ENCODE peak calls at places on chromosomes 2 and 18, in seven cellular contexts. B, N, Z, U, M, K and E are unnamed samples.

GRCh38 chr18:39425172-39425571 is 1859.6 kb upstream of the CELF4 start:
- DNase-seq in N (no peak), B (no peak), K (no peak), Z (no peak), U (no peak), M (no peak), E (no peak)

GRCh38 chr2:168152902-168153301 is 94.5 kb downstream of the STK39 start:
- DNase-seq in U (no peak), B (no peak), M (no peak), N (no peak), Z (no peak), K (no peak), E (no peak)

GRCh38 chr2:106156305-106157288 is 37.5 kb downstream of the UXS1 start:
- DNase-seq in Z (no peak), N (no peak), M (no peak), K (no peak), U (peak), B (no peak), E (no peak)

GRCh38 chr2:98480598-98480997 is 35.9 kb downstream of the INPP4A start:
- DNase-seq in U (no peak), M (no peak), Z (no peak), B (no peak), N (no peak), K (no peak), E (no peak)

GRCh38 chr2:107525420-107525819 is 301.3 kb upstream of the RGPD4 start:
- DNase-seq in K (no peak), U (peak), B (no peak), Z (no peak), N (peak), M (no peak), E (no peak)

GRCh38 chr2:181813963-181814565 is 77.5 kb upstream of the ITPRID2 start:
- DNase-seq in B (no peak), U (peak), N (peak), K (peak), M (no peak), Z (no peak), E (no peak)

GRCh38 chr2:120857422-120857821 is 121.8 kb downstream of the GLI2 start:
- DNase-seq in B (no peak), N (no peak), K (no peak), U (no peak), Z (no peak), M (no peak), E (no peak)

GRCh38 chr2:110674620-110675555 is 3.0 kb downstream of the BUB1 start:
- DNase-seq in N (peak), U (peak), Z (no peak), K (peak), B (peak), M (peak), E (peak)

GRCh38 chr2:26318950-26319349 is 27.0 kb upstream of the SELENOI start:
- DNase-seq in Z (no peak), U (no peak), N (no peak), M (no peak), B (no peak), K (no peak), E (no peak)

GRCh38 chr2:20447437-20448245 is 767 bp downstream of the RHOB start:
- DNase-seq in U (no peak), B (peak), M (no peak), N (peak), K (no peak), Z (no peak), E (no peak)

GRCh38 chr2:149994057-149994728 is 406.6 kb upstream of the MMADHC start:
- DNase-seq in K (peak), N (peak), M (peak), U (peak), B (no peak), Z (no peak), E (no peak)

GRCh38 chr2:46082531-46083485 is 214.4 kb upstream of the EPAS1 start:
- DNase-seq in M (no peak), N (peak), Z (no peak), U (peak), B (no peak), K (no peak), E (no peak)

GRCh38 chr2:182020319-182021055 is 34.8 kb downstream of the PPP1R1C start:
- DNase-seq in K (peak), M (no peak), B (no peak), Z (no peak), U (peak), N (peak), E (no peak)

GRCh38 chr2:165874445-165875039 is 79.0 kb downstream of the TTC21B start:
- DNase-seq in Z (no peak), M (peak), B (peak), U (peak), N (peak), K (peak), E (peak)

GRCh38 chr2:229779650-229780049 is 65.3 kb upstream of the DNER start:
- DNase-seq in B (no peak), Z (no peak), M (no peak), N (no peak), U (peak), K (no peak), E (no peak)

GRCh38 chr18:54149078-54149697 is 75.3 kb downstream of the MBD2 start:
- DNase-seq in M (peak), U (peak), B (no peak), Z (no peak), K (peak), N (peak), E (no peak)

GRCh38 chr18:36572135-36572856 is 256.5 kb downstream of the TPGS2 start:
- DNase-seq in B (no peak), U (peak), M (peak), N (no peak), K (peak), Z (peak), E (peak)

GRCh38 chr2:109166811-109167210 is 37.8 kb downstream of the SH3RF3 start:
- DNase-seq in M (no peak), Z (no peak), B (no peak), N (no peak), U (peak), K (peak), E (no peak)

GRCh38 chr18:7740815-7741214 is 173.7 kb downstream of the PTPRM start:
- DNase-seq in U (peak), K (no peak), N (no peak), M (no peak), B (no peak), Z (no peak), E (no peak)

GRCh38 chr2:32058130-32058529 is 5.2 kb upstream of the SPAST start:
- DNase-seq in K (no peak), M (no peak), Z (no peak), U (peak), N (peak), B (no peak), E (no peak)

GRCh38 chr18:54119524-54120019 is 104.9 kb downstream of the MBD2 start:
- DNase-seq in K (peak), B (peak), Z (no peak), M (peak), N (peak), U (peak), E (peak)

GRCh38 chr2:46716806-46717732 is 198.5 kb downstream of the MCFD2 start:
- DNase-seq in N (no peak), M (no peak), U (peak), B (no peak), Z (no peak), K (peak), E (no peak)

GRCh38 chr2:137155351-137156104 is 390.2 kb downstream of the THSD7B start:
- DNase-seq in M (no peak), N (peak), U (peak), B (no peak), K (no peak), Z (no peak), E (no peak)

GRCh38 chr18:22977847-22978701 is 44.9 kb downstream of the RBBP8 start:
- DNase-seq in M (peak), N (peak), K (peak), B (no peak), U (peak), Z (no peak), E (no peak)

GRCh38 chr2:118932949-118933348 is 9.0 kb upstream of the MARCO start:
- DNase-seq in N (no peak), U (no peak), Z (no peak), B (no peak), K (no peak), M (no peak), E (no peak)

GRCh38 chr18:74005320-74006110 is 142.1 kb downstream of the FBXO15 start:
- DNase-seq in U (no peak), K (no peak), N (no peak), Z (no peak), M (no peak), B (no peak), E (no peak)

GRCh38 chr18:48540329-48541025 is 1.6 kb downstream of the CTIF start:
- DNase-seq in K (peak), U (peak), M (peak), Z (peak), B (no peak), N (peak), E (peak)

GRCh38 chr2:38835015-38835601 is 40.6 kb downstream of the DHX57 start:
- DNase-seq in Z (no peak), B (peak), N (peak), U (peak), M (peak), K (peak), E (no peak)

GRCh38 chr2:182646763-182647498 is 69.1 kb upstream of the DNAJC10 start:
- DNase-seq in N (no peak), U (no peak), K (no peak), B (no peak), M (no peak), Z (no peak), E (no peak)

GRCh38 chr2:40760071-40760666 is 308.3 kb upstream of the SLC8A1 start:
- DNase-seq in M (peak), B (no peak), N (peak), Z (no peak), U (peak), K (peak), E (no peak)

GRCh38 chr2:185802926-185803325 is 64.3 kb downstream of the FSIP2 start:
- DNase-seq in Z (no peak), M (no peak), N (no peak), U (no peak), B (no peak), K (no peak), E (no peak)

GRCh38 chr2:157777425-157777824 is 98.7 kb downstream of the ACVR1 start:
- DNase-seq in M (no peak), Z (no peak), U (peak), B (peak), K (peak), N (peak), E (no peak)

GRCh38 chr2:69095246-69095645 is 82.3 kb downstream of the ANTXR1 start:
- DNase-seq in K (no peak), B (no peak), M (no peak), U (peak), N (no peak), Z (no peak), E (no peak)

GRCh38 chr2:218783612-218784169 is 1.7 kb downstream of the CYP27A1 start:
- DNase-seq in M (no peak), K (no peak), N (no peak), B (no peak), U (no peak), Z (no peak), E (no peak)

GRCh38 chr2:171924170-171924942 is 2.1 kb downstream of the HAT1 start:
- DNase-seq in N (no peak), U (no peak), B (no peak), Z (no peak), M (no peak), K (no peak), E (no peak)

GRCh38 chr2:219452361-219453317 is 18.0 kb downstream of the SPEG start:
- DNase-seq in N (peak), B (no peak), U (peak), M (no peak), K (peak), Z (no peak), E (no peak)

GRCh38 chr2:129661942-129662341 is 317.5 kb upstream of the RAB6C start:
- DNase-seq in M (no peak), K (no peak), Z (no peak), N (no peak), U (no peak), B (no peak), E (no peak)

GRCh38 chr18:41265047-41265446 is 690.0 kb upstream of the PIK3C3 start:
- DNase-seq in N (no peak), U (peak), B (no peak), Z (no peak), K (peak), M (no peak), E (no peak)

GRCh38 chr2:45132551-45132950 is 123.3 kb upstream of the SIX2 start:
- DNase-seq in M (no peak), U (no peak), Z (no peak), K (no peak), B (no peak), N (no peak), E (peak)